ENCODE peak calls at places on chromosome 7, in nine cellular contexts. One of them, this sample, is unnamed.

GRCh38 chr7:22238354-22239311 is 118.3 kb downstream of the RAPGEF5 start:
- DNase-seq in GM23248: peak; percentile 70
- DNase-seq in heart left ventricle: no peak
- DNase-seq in psoas muscle: no peak
- DNase-seq in stomach: no peak
- DNase-seq in CD8-positive, alpha-beta T cell: no peak
- DNase-seq in neural progenitor cell: no peak
- DNase-seq in lower lobe of right lung: no peak
- DNase-seq in Panc1: no peak
- DNase-seq in this sample: no peak

GRCh38 chr7:113100091-113100723 is 13.6 kb upstream of the GPR85 start:
- DNase-seq in GM23248: peak; percentile 62
- DNase-seq in heart left ventricle: peak; percentile 47
- DNase-seq in psoas muscle: no peak
- DNase-seq in stomach: peak; percentile 29
- DNase-seq in CD8-positive, alpha-beta T cell: no peak
- DNase-seq in neural progenitor cell: no peak
- DNase-seq in lower lobe of right lung: no peak
- DNase-seq in Panc1: no peak
- DNase-seq in this sample: no peak

GRCh38 chr7:18978108-18978495 is 139.3 kb downstream of the TWIST1 start:
- DNase-seq in GM23248: peak; percentile 95
- DNase-seq in heart left ventricle: no peak
- DNase-seq in psoas muscle: no peak
- DNase-seq in stomach: no peak
- DNase-seq in CD8-positive, alpha-beta T cell: no peak
- DNase-seq in neural progenitor cell: no peak
- DNase-seq in lower lobe of right lung: no peak
- DNase-seq in Panc1: no peak
- DNase-seq in this sample: no peak

GRCh38 chr7:107180378-107180777 is 11.6 kb downstream of the HBP1 start:
- DNase-seq in GM23248: peak; percentile 62
- DNase-seq in heart left ventricle: no peak
- DNase-seq in psoas muscle: peak; percentile 26
- DNase-seq in stomach: peak; percentile 50
- DNase-seq in CD8-positive, alpha-beta T cell: no peak
- DNase-seq in neural progenitor cell: no peak
- DNase-seq in lower lobe of right lung: no peak
- DNase-seq in Panc1: no peak
- DNase-seq in this sample: peak; percentile 14

GRCh38 chr7:92633211-92633906 is 43.2 kb upstream of the FAM133B start:
- DNase-seq in GM23248: peak; percentile 96
- DNase-seq in heart left ventricle: no peak
- DNase-seq in psoas muscle: no peak
- DNase-seq in stomach: no peak
- DNase-seq in CD8-positive, alpha-beta T cell: no peak
- DNase-seq in neural progenitor cell: no peak
- DNase-seq in lower lobe of right lung: no peak
- DNase-seq in Panc1: peak; percentile 83
- DNase-seq in this sample: peak; percentile 47

GRCh38 chr7:98628418-98628817 is 11.3 kb downstream of the NPTX2 start:
- DNase-seq in GM23248: no peak
- DNase-seq in heart left ventricle: no peak
- DNase-seq in psoas muscle: no peak
- DNase-seq in stomach: peak; percentile 20
- DNase-seq in CD8-positive, alpha-beta T cell: no peak
- DNase-seq in neural progenitor cell: no peak
- DNase-seq in lower lobe of right lung: no peak
- DNase-seq in Panc1: no peak
- DNase-seq in this sample: no peak

GRCh38 chr7:1846331-1847065 is 176.4 kb downstream of the ELFN1 start:
- DNase-seq in GM23248: no peak
- DNase-seq in heart left ventricle: peak; percentile 50
- DNase-seq in psoas muscle: peak; percentile 35
- DNase-seq in stomach: no peak
- DNase-seq in CD8-positive, alpha-beta T cell: no peak
- DNase-seq in neural progenitor cell: no peak
- DNase-seq in lower lobe of right lung: peak; percentile 38
- DNase-seq in Panc1: no peak
- DNase-seq in this sample: no peak

GRCh38 chr7:46157931-46158330 is 236.9 kb upstream of the IGFBP3 start:
- DNase-seq in GM23248: no peak
- DNase-seq in heart left ventricle: no peak
- DNase-seq in psoas muscle: no peak
- DNase-seq in stomach: no peak
- DNase-seq in CD8-positive, alpha-beta T cell: no peak
- DNase-seq in neural progenitor cell: no peak
- DNase-seq in lower lobe of right lung: no peak
- DNase-seq in Panc1: no peak
- DNase-seq in this sample: no peak

GRCh38 chr7:1706721-1707613 is 36.9 kb downstream of the ELFN1 start:
- DNase-seq in GM23248: no peak
- DNase-seq in heart left ventricle: no peak
- DNase-seq in psoas muscle: no peak
- DNase-seq in stomach: peak; percentile 8
- DNase-seq in CD8-positive, alpha-beta T cell: no peak
- DNase-seq in neural progenitor cell: no peak
- DNase-seq in lower lobe of right lung: peak; percentile 34
- DNase-seq in Panc1: no peak
- DNase-seq in this sample: no peak

GRCh38 chr7:66183700-66184099 is 21.4 kb upstream of the TPST1 start:
- DNase-seq in GM23248: peak; percentile 94
- DNase-seq in heart left ventricle: no peak
- DNase-seq in psoas muscle: no peak
- DNase-seq in stomach: no peak
- DNase-seq in CD8-positive, alpha-beta T cell: no peak
- DNase-seq in neural progenitor cell: no peak
- DNase-seq in lower lobe of right lung: no peak
- DNase-seq in Panc1: no peak
- DNase-seq in this sample: no peak

GRCh38 chr7:74053589-74054186 is 25.7 kb downstream of the ELN start:
- DNase-seq in GM23248: no peak
- DNase-seq in heart left ventricle: no peak
- DNase-seq in psoas muscle: peak; percentile 23
- DNase-seq in stomach: no peak
- DNase-seq in CD8-positive, alpha-beta T cell: no peak
- DNase-seq in neural progenitor cell: no peak
- DNase-seq in lower lobe of right lung: no peak
- DNase-seq in Panc1: no peak
- DNase-seq in this sample: no peak

GRCh38 chr7:37033141-37033540 is 308.8 kb upstream of the AOAH start:
- DNase-seq in GM23248: no peak
- DNase-seq in heart left ventricle: no peak
- DNase-seq in psoas muscle: no peak
- DNase-seq in stomach: no peak
- DNase-seq in CD8-positive, alpha-beta T cell: no peak
- DNase-seq in neural progenitor cell: no peak
- DNase-seq in lower lobe of right lung: no peak
- DNase-seq in Panc1: no peak
- DNase-seq in this sample: no peak

GRCh38 chr7:20998309-20998708 is 211.6 kb upstream of the SP8 start:
- DNase-seq in GM23248: no peak
- DNase-seq in heart left ventricle: no peak
- DNase-seq in psoas muscle: no peak
- DNase-seq in stomach: no peak
- DNase-seq in CD8-positive, alpha-beta T cell: no peak
- DNase-seq in neural progenitor cell: no peak
- DNase-seq in lower lobe of right lung: no peak
- DNase-seq in Panc1: no peak
- DNase-seq in this sample: no peak

GRCh38 chr7:135385209-135385608 is 124.7 kb downstream of the CNOT4 start:
- DNase-seq in GM23248: peak; percentile 70
- DNase-seq in heart left ventricle: no peak
- DNase-seq in psoas muscle: peak; percentile 46
- DNase-seq in stomach: no peak
- DNase-seq in CD8-positive, alpha-beta T cell: no peak
- DNase-seq in neural progenitor cell: no peak
- DNase-seq in lower lobe of right lung: no peak
- DNase-seq in Panc1: no peak
- DNase-seq in this sample: no peak

GRCh38 chr7:33495207-33495606 is 365.8 kb downstream of the BBS9 start:
- DNase-seq in GM23248: peak; percentile 74
- DNase-seq in heart left ventricle: no peak
- DNase-seq in psoas muscle: no peak
- DNase-seq in stomach: no peak
- DNase-seq in CD8-positive, alpha-beta T cell: no peak
- DNase-seq in neural progenitor cell: no peak
- DNase-seq in lower lobe of right lung: no peak
- DNase-seq in Panc1: no peak
- DNase-seq in this sample: no peak

GRCh38 chr7:33589911-33590310 is 315.4 kb upstream of the BMPER start:
- DNase-seq in GM23248: no peak
- DNase-seq in heart left ventricle: no peak
- DNase-seq in psoas muscle: no peak
- DNase-seq in stomach: no peak
- DNase-seq in CD8-positive, alpha-beta T cell: no peak
- DNase-seq in neural progenitor cell: no peak
- DNase-seq in lower lobe of right lung: no peak
- DNase-seq in Panc1: no peak
- DNase-seq in this sample: no peak

DNA sequence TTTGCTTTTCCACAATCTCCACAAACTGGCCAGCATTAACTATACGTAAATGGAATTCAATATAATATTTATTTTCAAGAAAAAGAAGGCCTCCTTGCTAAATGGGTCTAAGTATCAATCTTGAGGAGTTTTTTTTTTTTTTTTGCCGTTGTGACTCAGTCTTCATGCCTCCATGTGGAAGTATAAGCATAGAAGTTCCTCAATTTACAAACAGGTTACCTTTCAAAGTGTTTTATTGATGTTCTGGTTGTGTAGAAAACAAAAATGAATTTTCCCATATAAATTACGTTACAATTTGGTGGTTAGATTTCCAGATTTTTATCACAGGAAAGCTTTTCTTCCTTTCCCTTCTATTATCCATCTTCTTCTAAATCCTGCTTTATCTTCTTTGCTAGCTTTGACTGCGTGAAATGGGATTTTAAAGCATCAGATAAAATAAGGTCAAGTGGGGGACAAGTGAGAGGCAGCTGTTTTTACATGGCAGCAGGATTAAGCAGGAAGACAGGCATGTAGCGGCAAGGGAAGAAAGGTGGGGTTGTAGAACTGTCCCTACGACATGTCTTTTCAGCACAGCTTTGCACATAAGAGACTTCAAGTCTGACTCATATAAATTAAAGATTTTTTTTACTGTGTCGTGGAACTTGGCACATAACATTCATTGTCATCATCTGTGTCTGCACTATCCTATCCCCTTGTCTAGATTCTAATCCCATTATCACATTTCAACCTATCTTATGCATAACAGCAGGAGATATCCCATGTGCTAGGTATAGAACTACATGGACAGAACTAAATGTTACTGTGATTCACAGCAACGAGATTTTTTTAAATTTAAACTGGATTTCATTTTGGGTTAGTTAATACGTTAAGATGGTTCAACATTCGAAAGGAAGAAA is 135.3 kb upstream of the FAM3C start:
- DNase-seq in GM23248: peak; percentile 20
- DNase-seq in heart left ventricle: no peak
- DNase-seq in psoas muscle: no peak
- DNase-seq in stomach: no peak
- DNase-seq in CD8-positive, alpha-beta T cell: no peak
- DNase-seq in neural progenitor cell: no peak
- DNase-seq in lower lobe of right lung: no peak
- DNase-seq in Panc1: no peak
- DNase-seq in this sample: no peak
- H3K27ac ChIP-seq in GM23248: no peak overlapping the region
- H3K27ac ChIP-seq in heart left ventricle: no peak overlapping the region
- H3K27ac ChIP-seq in psoas muscle: no peak overlapping the region
- H3K27ac ChIP-seq in stomach: no peak overlapping the region
- H3K27ac ChIP-seq in CD8-positive, alpha-beta T cell: no peak overlapping the region
- H3K27ac ChIP-seq in neural progenitor cell: no peak overlapping the region
- H3K27ac ChIP-seq in lower lobe of right lung: no peak overlapping the region
- H3K27ac ChIP-seq in Panc1: peak overlapping the region; percentile 86
- H3K27ac ChIP-seq in this sample: no peak overlapping the region

GRCh38 chr7:277228-277627 is 12.7 kb upstream of the FOXL3 start:
- DNase-seq in GM23248: no peak
- DNase-seq in heart left ventricle: no peak
- DNase-seq in psoas muscle: no peak
- DNase-seq in stomach: no peak
- DNase-seq in CD8-positive, alpha-beta T cell: no peak
- DNase-seq in neural progenitor cell: no peak
- DNase-seq in lower lobe of right lung: no peak
- DNase-seq in Panc1: no peak
- DNase-seq in this sample: no peak
- H3K9me3 ChIP-seq in GM23248: no peaks in the 10 kb centered on the region
- H3K9me3 ChIP-seq in heart left ventricle: no peaks in the 10 kb centered on the region
- H3K9me3 ChIP-seq in psoas muscle: no peaks in the 10 kb centered on the region
- H3K9me3 ChIP-seq in stomach: peaks cover 25% of the 10 kb centered on the region
- H3K9me3 ChIP-seq in CD8-positive, alpha-beta T cell: no peaks in the 10 kb centered on the region
- H3K9me3 ChIP-seq in neural progenitor cell: no peaks in the 10 kb centered on the region
- H3K9me3 ChIP-seq in lower lobe of right lung: peaks cover 3% of the 10 kb centered on the region
- H3K9me3 ChIP-seq in Panc1: no peaks in the 10 kb centered on the region
- H3K9me3 ChIP-seq in this sample: peaks cover 10% of the 10 kb centered on the region

GRCh38 chr7:157876469-157877285 is 539.9 kb downstream of the DNAJB6 start:
- DNase-seq in GM23248: no peak
- DNase-seq in heart left ventricle: no peak
- DNase-seq in psoas muscle: no peak
- DNase-seq in stomach: no peak
- DNase-seq in CD8-positive, alpha-beta T cell: no peak
- DNase-seq in neural progenitor cell: peak; percentile 47
- DNase-seq in lower lobe of right lung: no peak
- DNase-seq in Panc1: no peak
- DNase-seq in this sample: no peak
- H3K27ac ChIP-seq in GM23248: no peak overlapping the region
- H3K27ac ChIP-seq in heart left ventricle: no peak overlapping the region
- H3K27ac ChIP-seq in psoas muscle: no peak overlapping the region
- H3K27ac ChIP-seq in stomach: no peak overlapping the region
- H3K27ac ChIP-seq in CD8-positive, alpha-beta T cell: no peak overlapping the region
- H3K27ac ChIP-seq in neural progenitor cell: no peak overlapping the region
- H3K27ac ChIP-seq in lower lobe of right lung: no peak overlapping the region
- H3K27ac ChIP-seq in Panc1: no peak overlapping the region
- H3K27ac ChIP-seq in this sample: no peak overlapping the region

GRCh38 chr7:157295338-157295737 is 41.5 kb upstream of the DNAJB6 start:
- DNase-seq in GM23248: no peak
- DNase-seq in heart left ventricle: no peak
- DNase-seq in psoas muscle: no peak
- DNase-seq in stomach: no peak
- DNase-seq in CD8-positive, alpha-beta T cell: no peak
- DNase-seq in neural progenitor cell: no peak
- DNase-seq in lower lobe of right lung: no peak
- DNase-seq in Panc1: no peak
- DNase-seq in this sample: no peak
- H3K9me3 ChIP-seq in GM23248: no peaks in the 10 kb centered on the region
- H3K9me3 ChIP-seq in heart left ventricle: no peaks in the 10 kb centered on the region
- H3K9me3 ChIP-seq in psoas muscle: no peaks in the 10 kb centered on the region
- H3K9me3 ChIP-seq in stomach: no peaks in the 10 kb centered on the region
- H3K9me3 ChIP-seq in CD8-positive, alpha-beta T cell: no peaks in the 10 kb centered on the region
- H3K9me3 ChIP-seq in neural progenitor cell: no peaks in the 10 kb centered on the region
- H3K9me3 ChIP-seq in lower lobe of right lung: no peaks in the 10 kb centered on the region
- H3K9me3 ChIP-seq in Panc1: no peaks in the 10 kb centered on the region
- H3K9me3 ChIP-seq in this sample: no peaks in the 10 kb centered on the region

GRCh38 chr7:137820677-137821420 is 25.9 kb downstream of the DGKI start:
- DNase-seq in GM23248: peak; percentile 83
- DNase-seq in heart left ventricle: peak; percentile 76
- DNase-seq in psoas muscle: peak; percentile 69
- DNase-seq in stomach: no peak
- DNase-seq in CD8-positive, alpha-beta T cell: no peak
- DNase-seq in neural progenitor cell: peak; percentile 82
- DNase-seq in lower lobe of right lung: no peak
- DNase-seq in Panc1: no peak
- DNase-seq in this sample: no peak
- H3K27ac ChIP-seq in GM23248: peak overlapping the region; percentile 70
- H3K27ac ChIP-seq in heart left ventricle: no peak overlapping the region
- H3K27ac ChIP-seq in psoas muscle: no peak overlapping the region
- H3K27ac ChIP-seq in stomach: no peak overlapping the region
- H3K27ac ChIP-seq in CD8-positive, alpha-beta T cell: no peak overlapping the region
- H3K27ac ChIP-seq in neural progenitor cell: peak overlapping the region; percentile 85
- H3K27ac ChIP-seq in lower lobe of right lung: no peak overlapping the region
- H3K27ac ChIP-seq in Panc1: no peak overlapping the region
- H3K27ac ChIP-seq in this sample: no peak overlapping the region